ENCODE peak calls at places on chromosomes 4 and X, in ten cellular contexts. T is EL; I is activated T-helper 1 cell treated with anti-CD3 and anti-CD28 coated beads, Interleukin-2, amount 50 U/mL, for 16 hours; F is stimulated activated CD8-positive, alpha-beta memory T cell treated with anti-CD3 and anti-CD28 coated beads, Interleukin-15, amount 100 ng/mL, for 24 hours; E is SJSA1; V is Right ventricle myocardium superior; L is stimulated activated naive CD8-positive, alpha-beta T cell treated with anti-CD3 and anti-CD28 coated beads, Interleukin-15, amount 100 ng/mL, for 72 hours; M is iris pigment epithelial cell; W is kidney glomerular epithelial cell; K is ELR. U is an unnamed sample.

GRCh38 chr4:165383757-165384156 is 4.9 kb downstream of the CPE start:
- DNase-seq in T (no peak), I (no peak), F (no peak), E (no peak), V (no peak), L (no peak), M (no peak), W (no peak), K (no peak), U (no peak)

GRCh38 chrX:119189586-119189985 is 46.5 kb upstream of the PGRMC1 start:
- DNase-seq in T (no peak), I (no peak), F (no peak), E (no peak), V (peak; percentile 68), L (no peak), M (no peak), W (no peak), K (no peak), U (no peak)

GRCh38 chrX:13966071-13966850 is 63.4 kb downstream of the GEMIN8 start:
- DNase-seq in T (no peak), I (no peak), F (no peak), E (no peak), V (no peak), L (no peak), M (no peak), W (no peak), K (no peak), U (no peak)

GRCh38 chr4:1243451-1244080 is 5.4 kb downstream of the CTBP1 start:
- DNase-seq in T (no peak), I (no peak), F (no peak), E (no peak), V (peak; percentile 33), L (no peak), M (no peak), W (no peak), K (no peak), U (peak; percentile 16)

GRCh38 chr4:36551697-36552214 is 270.3 kb downstream of the DTHD1 start:
- DNase-seq in T (no peak), I (no peak), F (no peak), E (no peak), V (no peak), L (peak; percentile 37), M (no peak), W (no peak), K (no peak), U (no peak)

GRCh38 chr4:5166377-5166776 is 115.1 kb downstream of the STK32B start:
- DNase-seq in T (no peak), I (no peak), F (no peak), E (no peak), V (no peak), L (no peak), M (no peak), W (no peak), K (no peak), U (no peak)

GRCh38 chrX:105765691-105766090 is 56.6 kb upstream of the NRK start:
- DNase-seq in T (no peak), I (no peak), F (no peak), E (no peak), V (no peak), L (no peak), M (peak; percentile 9), W (no peak), K (no peak), U (no peak)

GRCh38 chr4:184450045-184450444 is 24.3 kb downstream of the IRF2 start:
- DNase-seq in T (peak; percentile 64), I (no peak), F (no peak), E (no peak), V (no peak), L (no peak), M (peak; percentile 84), W (no peak), K (peak; percentile 68), U (no peak)

GRCh38 chr4:151624606-151625565 is 135.9 kb downstream of the GATB start:
- DNase-seq in T (no peak), I (no peak), F (no peak), E (no peak), V (no peak), L (no peak), M (no peak), W (peak; percentile 23), K (no peak), U (no peak)

U was measured in D721Med.